ENCODE peak calls at places on chromosomes 4 and X, in seven cellular contexts. X, Q, Z, A, V, F and I are unnamed samples.

GRCh38 chr4:13559414-13559813 is 15.1 kb upstream of the NKX3-2 start:
- DNase-seq in Z (peak; percentile 70), A (no peak), X (no peak), Q (peak; percentile 74), F (no peak), V (no peak), I (no peak)

GRCh38 chrX:54182864-54183613 is at the start of gene FAM120C:
- DNase-seq in V (peak; percentile 34), A (peak; percentile 46), X (peak; percentile 89), F (peak; percentile 82), Q (peak; percentile 84), Z (peak; percentile 66), I (peak; percentile 68)

GRCh38 chr4:152687974-152688599 is 8.3 kb upstream of the TMEM154 start:
- DNase-seq in Q (no peak), X (no peak), F (no peak), A (no peak), Z (no peak), V (no peak), I (no peak)

GRCh38 chr4:7379719-7380118 is 55.0 kb downstream of the PSAPL1 start:
- DNase-seq in Q (no peak), F (no peak), Z (no peak), A (no peak), V (no peak), X (no peak), I (no peak)

GRCh38 chr4:155468282-155468681 is 91.5 kb upstream of the MAP9 start:
- DNase-seq in A (no peak), F (no peak), X (no peak), V (no peak), Z (no peak), Q (no peak), I (no peak)

GRCh38 chr4:127759893-127760292 is 22.2 kb upstream of the HSPA4L start:
- DNase-seq in Q (no peak), Z (peak; percentile 10), A (no peak), V (no peak), F (no peak), X (no peak), I (no peak)

GRCh38 chr4:88158360-88159136 is at the start of gene ABCG2:
- DNase-seq in F (peak; percentile 82), Q (peak; percentile 49), X (peak; percentile 53), V (peak; percentile 22), Z (peak; percentile 41), A (no peak), I (no peak)

GRCh38 chr4:41072021-41072777 is 142.1 kb downstream of the APBB2 start:
- DNase-seq in Q (no peak), Z (no peak), V (no peak), F (no peak), A (no peak), X (no peak), I (no peak)

GRCh38 chrX:43808231-43808630 is 74.0 kb downstream of the MAOB start:
- DNase-seq in F (no peak), A (no peak), Z (no peak), V (no peak), Q (no peak), X (no peak), I (no peak)

GRCh38 chrX:13387656-13388421 is 68.0 kb upstream of the ATXN3L start:
- DNase-seq in Z (peak; percentile 36), A (no peak), F (no peak), X (no peak), V (no peak), Q (no peak), I (no peak)

GRCh38 chrX:10041383-10041782 is 74.2 kb downstream of the CLDN34 start:
- DNase-seq in Z (no peak), X (peak; percentile 16), F (no peak), V (no peak), A (no peak), Q (no peak), I (no peak)

GRCh38 chr4:3346146-3346545 is 53.3 kb downstream of the RGS12 start:
- DNase-seq in V (no peak), X (peak; percentile 81), Q (peak; percentile 87), A (no peak), Z (peak; percentile 77), F (no peak), I (peak; percentile 73)

GRCh38 chr4:42466285-42466684 is 69.0 kb downstream of the SHISA3 start:
- DNase-seq in Z (no peak), A (no peak), X (no peak), V (no peak), F (no peak), Q (no peak), I (no peak)

GRCh38 chr4:53346920-53347852 is 18.7 kb downstream of the SCFD2 start:
- DNase-seq in Z (peak; percentile 56), Q (peak; percentile 23), V (no peak), A (no peak), F (no peak), X (peak; percentile 61), I (no peak)

GRCh38 chr4:21290562-21290961 is 590.3 kb downstream of the PACRGL start:
- DNase-seq in Z (no peak), A (no peak), V (no peak), X (no peak), F (no peak), Q (no peak), I (no peak)

GRCh38 chr4:1285151-1285789 is 4.4 kb upstream of the MAEA start:
- DNase-seq in V (no peak), X (no peak), A (no peak), Z (no peak), Q (no peak), F (no peak), I (no peak)

GRCh38 chr4:136650541-136651277 is 881.6 kb downstream of the PCDH18 start:
- DNase-seq in F (no peak), Z (peak; percentile 10), A (no peak), V (no peak), X (no peak), Q (peak; percentile 16), I (peak; percentile 80)

GRCh38 chrX:39052751-39053150 is 251.5 kb downstream of the MID1IP1 start:
- DNase-seq in V (no peak), A (no peak), F (no peak), Z (no peak), X (no peak), Q (no peak), I (no peak)